ENCODE peak calls at places on chromosomes 16 and 17, in six cellular contexts. V, F, Z, D, W and M are unnamed samples.

GRCh38 chr16:85235988-85236831 is 123.9 kb upstream of the CIBAR2 start:
- DNase-seq in V (peak; percentile 49), F (no peak), Z (no peak), D (no peak), W (no peak), M (no peak)

GRCh38 chr17:1228752-1229353 is 41.4 kb upstream of the BHLHA9 start:
- DNase-seq in V (no peak), F (no peak), Z (no peak), D (no peak), W (peak; percentile 21), M (peak; percentile 60)

GRCh38 chr17:17495448-17496188 is 577 bp downstream of the RASD1 start:
- DNase-seq in V (no peak), F (no peak), Z (no peak), D (peak; percentile 52), W (no peak), M (no peak)

GRCh38 chr17:35432176-35433074 is at the start of gene SLFN12:
- DNase-seq in V (peak; percentile 96), F (no peak), Z (no peak), D (no peak), W (peak; percentile 38), M (peak; percentile 72)

GRCh38 chr17:21677126-21677910 is 15.0 kb upstream of the KCNJ18 start:
- DNase-seq in V (no peak), F (no peak), Z (no peak), D (no peak), W (no peak), M (no peak)

GRCh38 chr16:73202176-73202729 is 154.3 kb upstream of the ZFHX3 start:
- DNase-seq in V (peak; percentile 16), F (no peak), Z (no peak), D (no peak), W (no peak), M (no peak)

GRCh38 chr16:53100889-53101288 is 46.1 kb downstream of the CHD9 start:
- DNase-seq in V (no peak), F (no peak), Z (no peak), D (no peak), W (no peak), M (no peak)

GRCh38 chr17:13143001-13143400 is 125.2 kb upstream of the ELAC2 start:
- DNase-seq in V (no peak), F (no peak), Z (no peak), D (no peak), W (no peak), M (no peak)

GRCh38 chr16:26645629-26646028 is 421.1 kb upstream of the C16orf82 start:
- DNase-seq in V (no peak), F (no peak), Z (no peak), D (no peak), W (no peak), M (no peak)

GRCh38 chr17:63069245-63069644 is 103.2 kb downstream of the TANC2 start:
- DNase-seq in V (no peak), F (no peak), Z (no peak), D (no peak), W (no peak), M (no peak)

GRCh38 chr17:37766951-37767350 is 22.1 kb upstream of the HNF1B start:
- DNase-seq in V (no peak), F (no peak), Z (no peak), D (no peak), W (no peak), M (no peak)

GRCh38 chr17:50466371-50467113 is 2.1 kb downstream of the CHAD start:
- DNase-seq in V (no peak), F (no peak), Z (no peak), D (peak; percentile 22), W (no peak), M (no peak)

GRCh38 chr17:43418441-43419374 is 19.9 kb downstream of the ARL4D start:
- DNase-seq in V (peak; percentile 96), F (peak; percentile 76), Z (peak; percentile 94), D (no peak), W (no peak), M (no peak)

GRCh38 chr17:81277938-81278693 is 17.0 kb downstream of the SLC38A10 start:
- DNase-seq in V (no peak), F (no peak), Z (no peak), D (no peak), W (no peak), M (no peak)

GRCh38 chr17:27382025-27382424 is 74.2 kb upstream of the KSR1 start:
- DNase-seq in V (no peak), F (no peak), Z (no peak), D (no peak), W (no peak), M (no peak)

GRCh38 chr17:17129466-17129865 is 76.7 kb downstream of the PLD6 start:
- DNase-seq in V (no peak), F (no peak), Z (peak; percentile 11), D (peak; percentile 54), W (no peak), M (no peak)

GRCh38 chr16:28295213-28295612 is 2.9 kb downstream of the SBK1 start:
- DNase-seq in V (no peak), F (no peak), Z (no peak), D (no peak), W (no peak), M (no peak)

GRCh38 chr16:58507963-58508670 is 7.2 kb upstream of the SETD6 start:
- DNase-seq in V (no peak), F (no peak), Z (no peak), D (no peak), W (no peak), M (no peak)

GRCh38 chr17:50721194-50722010 is 2.0 kb downstream of the LUC7L3 start:
- DNase-seq in V (peak; percentile 48), F (no peak), Z (no peak), D (no peak), W (no peak), M (peak; percentile 38)

GRCh38 chr17:41642252-41643156 is 18.1 kb upstream of the KRT17 start:
- DNase-seq in V (no peak), F (no peak), Z (no peak), D (no peak), W (no peak), M (no peak)

GRCh38 chr17:75637143-75637538 is 3.9 kb downstream of the SMIM5 start:
- DNase-seq in V (no peak), F (no peak), Z (no peak), D (no peak), W (no peak), M (no peak)

GRCh38 chr17:67628580-67629013 is 89.1 kb upstream of the NOL11 start:
- DNase-seq in V (peak; percentile 44), F (peak; percentile 3), Z (no peak), D (no peak), W (no peak), M (peak; percentile 23)